ENCODE peak calls at places on chromosomes 6 and 20, in nine cellular contexts. S, U, V, J, F, A, D, T and W are unnamed samples.

GRCh38 chr6:23531666-23532065 is 594.3 kb upstream of the NRSN1 start:
- DNase-seq in F (no peak), D (no peak), S (no peak), V (no peak), J (no peak), U (no peak), T (no peak), A (no peak), W (no peak)

GRCh38 chr20:6231551-6231950 is 108.7 kb upstream of the FERMT1 start:
- DNase-seq in S (no peak), D (no peak), A (no peak), F (no peak), V (no peak), U (no peak), T (no peak), J (no peak), W (no peak)

GRCh38 chr6:143232849-143233248 is 172.2 kb downstream of the AIG1 start:
- DNase-seq in D (no peak), J (no peak), V (no peak), F (no peak), S (no peak), A (peak), T (peak), U (peak), W (peak)

GRCh38 chr20:48727226-48727625 is 100.6 kb downstream of the PREX1 start:
- DNase-seq in T (no peak), J (no peak), V (no peak), A (no peak), D (no peak), U (no peak), F (no peak), S (no peak), W (no peak)

GRCh38 chr6:32852018-32852843 is 1.3 kb downstream of the TAP1 start:
- DNase-seq in A (no peak), S (no peak), U (no peak), V (no peak), D (peak), F (no peak), T (no peak), J (no peak), W (no peak)

GRCh38 chr20:24579016-24579415 is 109.6 kb downstream of the SYNDIG1 start:
- DNase-seq in F (no peak), V (no peak), A (no peak), D (no peak), J (no peak), S (no peak), T (no peak), U (no peak), W (no peak)

GRCh38 chr20:52379723-52380336 is 188.3 kb upstream of the ZFP64 start:
- DNase-seq in F (peak), T (peak), A (peak), S (no peak), D (no peak), J (no peak), U (no peak), V (peak), W (no peak)

GRCh38 chr6:402901-403658 is 11.5 kb downstream of the IRF4 start:
- DNase-seq in V (no peak), U (no peak), J (peak), T (no peak), S (no peak), A (no peak), D (no peak), F (no peak), W (no peak)

GRCh38 chr20:14672066-14672465 is 334.7 kb upstream of the FLRT3 start:
- DNase-seq in S (no peak), D (peak), A (no peak), F (no peak), J (no peak), T (no peak), V (no peak), U (no peak), W (no peak)

GRCh38 chr6:35056952-35057351 is 84.2 kb downstream of the TCP11 start:
- DNase-seq in F (no peak), V (no peak), D (no peak), S (no peak), U (no peak), A (no peak), T (no peak), J (peak), W (no peak)

GRCh38 chr20:62499758-62500236 is 24.0 kb upstream of the GATA5 start:
- DNase-seq in F (no peak), J (no peak), T (no peak), D (no peak), U (no peak), S (no peak), A (no peak), V (no peak), W (no peak)

GRCh38 chr20:17620371-17621228 is 50.7 kb downstream of the DSTN start:
- DNase-seq in U (no peak), F (no peak), V (no peak), D (no peak), J (no peak), S (no peak), T (no peak), A (no peak), W (no peak)

GRCh38 chr6:158464483-158464882 is 95.4 kb upstream of the TMEM181 start:
- DNase-seq in T (no peak), F (no peak), U (no peak), S (no peak), J (no peak), D (no peak), A (no peak), V (no peak), W (no peak)

GRCh38 chr6:3001773-3002293 is 2.1 kb downstream of the NQO2 start:
- DNase-seq in A (peak), D (no peak), J (no peak), V (no peak), T (peak), U (peak), S (no peak), F (peak), W (peak)

GRCh38 chr20:11166716-11167115 is 492.9 kb upstream of the JAG1 start:
- DNase-seq in S (no peak), F (no peak), A (no peak), V (no peak), U (no peak), T (no peak), D (no peak), J (no peak), W (no peak)

GRCh38 chr6:79762370-79762769 is 131.2 kb downstream of the SH3BGRL2 start:
- DNase-seq in J (no peak), F (no peak), T (peak), A (no peak), V (no peak), D (no peak), U (peak), S (no peak), W (no peak)

GRCh38 chr6:168105813-168106660 is 27.0 kb upstream of the FRMD1 start:
- DNase-seq in D (no peak), U (no peak), A (no peak), T (no peak), S (peak), F (no peak), V (no peak), J (no peak), W (no peak)

GRCh38 chr20:6708010-6708409 is 59.5 kb upstream of the BMP2 start:
- DNase-seq in S (no peak), V (no peak), A (no peak), T (no peak), F (peak), D (no peak), J (no peak), U (no peak), W (no peak)

GRCh38 chr6:137248702-137249101 is 29.5 kb upstream of the IFNGR1 start:
- DNase-seq in J (no peak), S (no peak), T (no peak), D (no peak), V (no peak), U (no peak), A (no peak), F (no peak), W (no peak)

GRCh38 chr6:142551145-142551811 is 249.5 kb downstream of the ADGRG6 start:
- DNase-seq in V (peak), J (no peak), T (no peak), A (peak), F (peak), S (no peak), U (peak), D (no peak), W (no peak)

GRCh38 chr6:119267506-119267905 is 82.1 kb downstream of the MAN1A1 start:
- DNase-seq in J (no peak), S (no peak), T (no peak), D (no peak), V (no peak), U (no peak), A (peak), F (no peak), W (no peak)

GRCh38 chr6:113860165-113860955 is 3.2 kb downstream of the MARCKS start:
- DNase-seq in J (no peak), U (no peak), D (peak), F (no peak), A (no peak), T (peak), V (no peak), S (no peak), W (peak)

GRCh38 chr6:146855889-146856288 is 257.1 kb downstream of the ADGB start:
- DNase-seq in V (no peak), F (no peak), T (no peak), U (no peak), A (no peak), D (no peak), J (no peak), S (no peak), W (no peak)

GRCh38 chr20:19205999-19206398 is 6.4 kb upstream of the SLC24A3 start:
- DNase-seq in J (peak), A (peak), D (no peak), F (peak), S (peak), U (peak), T (peak), V (peak), W (peak)

GRCh38 chr6:117605169-117605826 is 3.0 kb upstream of the GOPC start:
- DNase-seq in S (no peak), U (peak), J (no peak), F (peak), A (peak), V (peak), D (peak), T (peak), W (peak)

GRCh38 chr20:16476032-16476431 is 97.2 kb downstream of the KIF16B start:
- DNase-seq in V (no peak), F (peak), S (no peak), A (peak), T (peak), D (no peak), J (no peak), U (peak), W (peak)

GRCh38 chr6:47677381-47678100 is 20.8 kb upstream of the ADGRF4 start:
- DNase-seq in S (no peak), F (no peak), V (no peak), U (no peak), J (no peak), T (no peak), A (no peak), D (peak), W (no peak)

GRCh38 chr6:156175971-156176421 is 601.2 kb upstream of the ARID1B start:
- DNase-seq in U (peak), V (no peak), S (no peak), J (no peak), D (no peak), A (no peak), T (peak), F (no peak), W (no peak)

GRCh38 chr6:33490198-33490597 is 35.8 kb downstream of the ZBTB9 start:
- DNase-seq in A (no peak), F (no peak), U (no peak), J (no peak), S (no peak), T (no peak), D (no peak), V (no peak), W (no peak)

GRCh38 chr6:133641111-133641510 is 247.8 kb upstream of the TCF21 start:
- DNase-seq in T (no peak), U (no peak), F (no peak), J (no peak), S (no peak), A (no peak), V (no peak), D (no peak), W (no peak)

GRCh38 chr6:166456360-166457156 is 73.8 kb upstream of the MPC1 start:
- DNase-seq in A (no peak), U (no peak), S (no peak), F (no peak), V (no peak), J (no peak), T (no peak), D (no peak), W (peak)

GRCh38 chr6:63802606-63803206 is 167.1 kb downstream of the PHF3 start:
- DNase-seq in F (peak), S (no peak), J (no peak), V (no peak), A (no peak), U (no peak), T (no peak), D (no peak), W (no peak)

GRCh38 chr20:39909447-39909846 is 779.6 kb downstream of the MAFB start:
- DNase-seq in A (no peak), V (no peak), U (no peak), F (no peak), J (no peak), D (no peak), T (no peak), S (no peak), W (no peak)

GRCh38 chr6:43840490-43841218 is 70.6 kb downstream of the VEGFA start:
- DNase-seq in V (no peak), A (no peak), D (no peak), J (no peak), T (no peak), S (no peak), F (peak), U (no peak), W (no peak)

GRCh38 chr6:39882567-39882953 is 51.7 kb downstream of the MOCS1 start:
- DNase-seq in U (no peak), T (no peak), V (no peak), A (no peak), J (no peak), D (no peak), F (no peak), S (no peak), W (no peak)

GRCh38 chr6:81750660-81751387 is 1.7 kb downstream of the TENT5A start:
- DNase-seq in F (no peak), S (no peak), J (no peak), U (no peak), A (no peak), T (peak), D (no peak), V (no peak), W (no peak)

GRCh38 chr6:1821188-1822183 is 211.8 kb downstream of the FOXC1 start:
- DNase-seq in V (no peak), J (no peak), D (no peak), T (no peak), S (no peak), U (no peak), A (no peak), F (no peak), W (no peak)